ENCODE peak calls at places on chromosomes 5 and 9, in ten cellular contexts. F is non-pigmented ciliary epithelial cell, E is foreskin fibroblast, I is heart left ventricle, B is dermis blood vessel endothelial cell, J is caudate nucleus, Z is upper lobe of right lung, W is GM03348, G is NCI-H524, P is activated gamma-delta T cell treated with Interleukin-2 at 50 U/mL for 16 hours. U is an unnamed sample.

GRCh38 chr5:75666801-75667200 is 50.4 kb downstream of the POC5 start:
- DNase-seq in F (no peak), B (no peak), Z (no peak), J (no peak), I (no peak), P (no peak), G (no peak), W (no peak), E (no peak), U (no peak)

GRCh38 chr9:840343-840742 is 1.2 kb upstream of the DMRT1 start:
- DNase-seq in F (no peak), W (no peak), I (no peak), E (no peak), J (no peak), P (no peak), Z (no peak), G (peak), B (peak), U (no peak)

GRCh38 chr9:125262217-125262991 is 778 bp downstream of the GAPVD1 start:
- DNase-seq in W (peak), F (no peak), E (no peak), B (peak), Z (no peak), I (no peak), P (no peak), J (no peak), G (peak), U (no peak)

GRCh38 chr9:119004618-119004990 is 364.6 kb downstream of the BRINP1 start:
- DNase-seq in F (peak), I (peak), Z (no peak), P (no peak), B (no peak), G (no peak), E (peak), J (no peak), W (peak), U (no peak)

GRCh38 chr5:80408976-80409926 is 1.4 kb downstream of the ZFYVE16 start:
- DNase-seq in W (peak), B (peak), Z (no peak), F (no peak), J (no peak), G (peak), I (no peak), P (no peak), E (no peak), U (no peak)

GRCh38 chr5:68464424-68464823 is 248.9 kb downstream of the PIK3R1 start:
- DNase-seq in P (peak), W (no peak), G (no peak), I (no peak), F (no peak), E (no peak), Z (no peak), J (no peak), B (no peak), U (no peak)

GRCh38 chr5:11803436-11803835 is 100.8 kb downstream of the CTNND2 start:
- DNase-seq in W (no peak), I (no peak), P (no peak), B (no peak), E (no peak), J (no peak), G (no peak), Z (no peak), F (no peak), U (no peak)

GRCh38 chr9:98410185-98410697 is 154.8 kb upstream of the TBC1D2 start:
- DNase-seq in E (peak), Z (no peak), J (no peak), G (peak), I (no peak), F (peak), P (no peak), B (peak), W (peak), U (no peak)

GRCh38 chr9:35611230-35611797 is 6.3 kb downstream of the TESK1 start:
- DNase-seq in E (peak), W (peak), B (peak), F (no peak), I (no peak), P (peak), G (peak), J (no peak), Z (no peak), U (peak)

GRCh38 chr9:133990366-133991210 is 1.5 kb downstream of the VAV2 start:
- DNase-seq in B (peak), W (peak), P (no peak), F (no peak), G (peak), E (peak), J (no peak), I (peak), Z (no peak), U (no peak)

GRCh38 chr9:97565262-97565661 is 63.8 kb downstream of the TMOD1 start:
- DNase-seq in I (no peak), P (no peak), F (no peak), B (no peak), G (no peak), E (no peak), J (no peak), Z (peak), W (no peak), U (no peak)

GRCh38 chr5:6350277-6351090 is 27.9 kb downstream of the MED10 start:
- DNase-seq in G (no peak), P (no peak), W (no peak), E (no peak), F (no peak), J (no peak), Z (no peak), B (no peak), I (no peak), U (no peak)

GRCh38 chr5:57825026-57825683 is 342.5 kb upstream of the ACTBL2 start:
- DNase-seq in F (peak), G (no peak), J (no peak), E (peak), Z (no peak), P (no peak), W (peak), B (no peak), I (no peak), U (no peak)

GRCh38 chr9:35593581-35593980 is 11.5 kb upstream of the TESK1 start:
- DNase-seq in F (no peak), P (no peak), W (no peak), Z (no peak), J (no peak), G (no peak), I (no peak), E (no peak), B (no peak), U (no peak)

GRCh38 chr9:134554750-134555655 is 86.6 kb upstream of the COL5A1 start:
- DNase-seq in B (no peak), F (no peak), Z (peak), G (no peak), E (no peak), I (no peak), J (no peak), W (peak), P (no peak), U (peak)

GRCh38 chr5:38985909-38986452 is 88.2 kb downstream of the RICTOR start:
- DNase-seq in Z (no peak), F (no peak), I (no peak), J (no peak), W (no peak), E (no peak), P (no peak), B (no peak), G (no peak), U (no peak)

GRCh38 chr9:99244300-99245260 is 22.5 kb downstream of the SEC61B start:
- DNase-seq in P (no peak), B (no peak), Z (no peak), J (no peak), G (no peak), F (no peak), W (no peak), I (no peak), E (no peak), U (no peak)

GRCh38 chr5:168661593-168662485 is 82.7 kb upstream of the PANK3 start:
- DNase-seq in W (no peak), J (no peak), G (no peak), P (no peak), B (no peak), E (peak), I (no peak), F (no peak), Z (no peak), U (no peak)

GRCh38 chr5:98497391-98497790 is 276.1 kb upstream of the RGMB start:
- DNase-seq in Z (no peak), F (no peak), W (no peak), G (no peak), B (peak), P (no peak), I (no peak), J (no peak), E (no peak), U (no peak)

GRCh38 chr5:41368158-41368557 is 142.2 kb downstream of the PLCXD3 start:
- DNase-seq in I (no peak), F (no peak), J (no peak), B (no peak), E (no peak), W (peak), G (no peak), P (no peak), Z (no peak), U (peak)

GRCh38 chr5:42745856-42746255 is 10.8 kb upstream of the CCDC152 start:
- DNase-seq in P (no peak), Z (no peak), E (no peak), F (no peak), G (peak), B (no peak), W (no peak), I (no peak), J (no peak), U (no peak)

GRCh38 chr9:135243201-135244190 is 156.0 kb downstream of the OLFM1 start:
- DNase-seq in B (no peak), E (no peak), F (no peak), P (no peak), Z (peak), W (no peak), J (no peak), G (no peak), I (no peak), U (no peak)

GRCh38 chr5:169142264-169142970 is 158.5 kb downstream of the SLIT3 start:
- DNase-seq in E (no peak), P (no peak), G (no peak), B (no peak), I (peak), F (no peak), J (no peak), Z (no peak), W (no peak), U (no peak)

GRCh38 chr5:164341056-164341619 is 835.7 kb downstream of the MAT2B start:
- DNase-seq in B (no peak), I (no peak), F (no peak), P (no peak), J (no peak), Z (no peak), E (no peak), G (no peak), W (no peak), U (no peak)

GRCh38 chr5:111672126-111672525 is 84.9 kb downstream of the NREP start:
- DNase-seq in E (no peak), I (no peak), J (no peak), W (no peak), F (no peak), B (no peak), G (no peak), P (no peak), Z (no peak), U (no peak)

GRCh38 chr9:123996731-123997421 is 14.7 kb upstream of the LHX2 start:
- DNase-seq in P (no peak), Z (no peak), W (no peak), E (no peak), F (no peak), I (no peak), B (no peak), J (no peak), G (no peak), U (no peak)

GRCh38 chr9:136979769-136980587 is 2.7 kb downstream of the PTGDS start:
- DNase-seq in I (no peak), Z (no peak), P (no peak), F (no peak), J (no peak), E (no peak), W (no peak), G (no peak), B (no peak), U (no peak)

GRCh38 chr5:39202594-39203290 is 16.6 kb downstream of the FYB1 start:
- DNase-seq in P (no peak), J (no peak), F (no peak), G (no peak), W (no peak), Z (no peak), B (no peak), E (no peak), I (no peak), U (peak)

GRCh38 chr9:97293207-97293721 is 14.2 kb upstream of the CCDC180 start:
- DNase-seq in J (no peak), F (no peak), G (no peak), Z (no peak), I (peak), E (peak), W (no peak), P (no peak), B (peak), U (no peak)